ENCODE peak calls at places on chromosomes 1 and 21, in five cellular contexts. I, W, N, S and D are unnamed samples.

GRCh38 chr21:41878831-41879189 is 334 bp downstream of the PRDM15 start:
- DNase-seq in S (peak; percentile 67), N (peak; percentile 81), I (peak; percentile 89), W (peak; percentile 88), D (peak; percentile 69)

GRCh38 chr1:52662645-52663313 is 29.8 kb downstream of the SHISAL2A start:
- DNase-seq in I (peak; percentile 72), W (no peak), N (no peak), S (peak; percentile 81), D (peak; percentile 84)

GRCh38 chr1:189775343-189775742 is 702.3 kb downstream of the BRINP3 start:
- DNase-seq in N (no peak), S (no peak), W (no peak), I (peak; percentile 85), D (no peak)

GRCh38 chr1:3209201-3209600 is 140.2 kb downstream of the PRDM16 start:
- DNase-seq in W (no peak), S (no peak), I (no peak), N (no peak), D (no peak)

GRCh38 chr21:45542242-45542666 is at the start of gene SLC19A1:
- DNase-seq in W (peak; percentile 77), S (peak; percentile 54), I (peak; percentile 69), N (peak; percentile 40), D (peak; percentile 34)

GRCh38 chr1:58929667-58930325 is 145.9 kb upstream of the JUN start:
- DNase-seq in I (no peak), S (no peak), N (no peak), W (no peak), D (no peak)

GRCh38 chr1:167333703-167334102 is 113.0 kb downstream of the POU2F1 start:
- DNase-seq in W (no peak), S (no peak), I (no peak), N (no peak), D (no peak)

GRCh38 chr1:104266612-104267011 is 516.9 kb downstream of the AMY1C start:
- DNase-seq in N (no peak), S (no peak), W (no peak), I (no peak), D (no peak)

GRCh38 chr1:85366391-85366790 is 90.0 kb upstream of the BCL10 start:
- DNase-seq in I (peak; percentile 85), W (no peak), N (no peak), S (no peak), D (no peak)

GRCh38 chr1:110565565-110565964 is 40.6 kb downstream of the KCNA2 start:
- DNase-seq in N (no peak), I (no peak), S (no peak), W (no peak), D (no peak)

GRCh38 chr1:19385869-19386591 is 73.9 kb downstream of the SLC66A1 start:
- DNase-seq in W (peak; percentile 46), I (peak; percentile 85), S (no peak), N (peak; percentile 73), D (no peak)

GRCh38 chr1:221712776-221713431 is 29.0 kb downstream of the DUSP10 start:
- DNase-seq in N (no peak), S (no peak), I (no peak), W (no peak), D (no peak)

GRCh38 chr21:34602061-34602460 is 12.9 kb downstream of the RCAN1 start:
- DNase-seq in I (no peak), S (no peak), N (no peak), W (no peak), D (no peak)

GRCh38 chr1:18641005-18641941 is 10.6 kb downstream of the PAX7 start:
- DNase-seq in N (no peak), S (no peak), W (no peak), I (no peak), D (no peak)

GRCh38 chr1:185789846-185790735 is 55.9 kb downstream of the HMCN1 start:
- DNase-seq in I (peak; percentile 76), S (no peak), W (no peak), N (no peak), D (no peak)

GRCh38 chr1:109718495-109718894 is 6.4 kb downstream of the GSTM5 start:
- DNase-seq in S (no peak), I (no peak), W (no peak), N (no peak), D (no peak)

GRCh38 chr1:168497376-168497952 is 46.3 kb downstream of the XCL2 start:
- DNase-seq in N (no peak), S (no peak), I (no peak), W (no peak), D (no peak)

GRCh38 chr1:2099871-2100774 is 49.9 kb downstream of the PRKCZ start:
- DNase-seq in I (no peak), W (peak; percentile 2), N (no peak), S (no peak), D (no peak)

GRCh38 chr1:26998319-26999300 is 5.1 kb downstream of the TRNP1 start:
- DNase-seq in N (no peak), W (no peak), I (peak; percentile 44), S (no peak), D (peak; percentile 49)

GRCh38 chr1:22143065-22143514 is at the start of gene WNT4:
- DNase-seq in N (no peak), S (no peak), I (peak; percentile 33), W (peak; percentile 38), D (peak; percentile 62)

GRCh38 chr1:89780721-89781120 is 40.1 kb upstream of the LRRC8D start:
- DNase-seq in W (no peak), S (no peak), I (peak; percentile 47), N (no peak), D (no peak)

GRCh38 chr1:30525980-30526651 is 197.3 kb downstream of the MATN1 start:
- DNase-seq in I (peak; percentile 68), S (no peak), W (peak; percentile 71), N (peak; percentile 36), D (no peak)

GRCh38 chr1:3249236-3249845 is 180.3 kb downstream of the PRDM16 start:
- DNase-seq in S (peak; percentile 95), I (no peak), N (no peak), W (no peak), D (no peak)

GRCh38 chr1:170881268-170882265 is 53.8 kb upstream of the MROH9 start:
- DNase-seq in I (peak; percentile 69), W (no peak), S (peak; percentile 24), N (no peak), D (no peak)

GRCh38 chr1:230542054-230542453 is 100.2 kb upstream of the COG2 start:
- DNase-seq in S (no peak), I (peak; percentile 67), W (no peak), N (no peak), D (no peak)

GRCh38 chr1:41902125-41902524 is 16.6 kb downstream of the HIVEP3 start:
- DNase-seq in N (no peak), W (peak; percentile 29), I (peak; percentile 85), S (no peak), D (no peak)

GRCh38 chr1:237938553-237938952 is 47.8 kb upstream of the ZP4 start:
- DNase-seq in N (no peak), I (no peak), W (no peak), S (no peak), D (peak; percentile 53)

GRCh38 chr1:156102634-156103511 is 11.6 kb upstream of the LMNA start:
- DNase-seq in S (no peak), I (peak; percentile 54), N (no peak), W (no peak), D (no peak)

GRCh38 chr1:156103521-156103947 is 11.0 kb upstream of the LMNA start:
- DNase-seq in W (peak; percentile 61), S (no peak), I (peak; percentile 54), N (peak; percentile 70), D (no peak)

GRCh38 chr1:156100205-156100995 is 14.1 kb upstream of the LMNA start:
- DNase-seq in N (no peak), I (no peak), W (no peak), S (no peak), D (no peak)

GRCh38 chr1:156104065-156104810 is 10.3 kb upstream of the LMNA start:
- DNase-seq in W (peak; percentile 63), N (peak; percentile 84), I (peak; percentile 92), S (no peak), D (peak; percentile 69)

GRCh38 chr1:156101880-156102279 is 12.6 kb upstream of the LMNA start:
- DNase-seq in S (no peak), W (peak; percentile 47), I (no peak), N (no peak), D (no peak)
- H3K4me1 ChIP-seq in S (peaks cover 39% of the 10 kb centered on the region), W (peaks cover 41% of the 10 kb centered on the region), I (peaks cover 37% of the 10 kb centered on the region), N (peaks cover 11% of the 10 kb centered on the region), D (peaks cover 10% of the 10 kb centered on the region)

GRCh38 chr1:156905176-156905575 is 11.7 kb downstream of the PEAR1 start:
- DNase-seq in S (no peak), N (no peak), I (no peak), W (no peak), D (no peak)

GRCh38 chr1:156903328-156904091 is 10.0 kb downstream of the PEAR1 start:
- DNase-seq in N (no peak), I (no peak), S (no peak), W (no peak), D (no peak)

GRCh38 chr1:156901966-156902922 is 8.7 kb downstream of the PEAR1 start:
- DNase-seq in S (no peak), W (no peak), N (no peak), I (no peak), D (no peak)

GRCh38 chr1:156906206-156906910 is 12.8 kb downstream of the PEAR1 start:
- DNase-seq in W (no peak), I (no peak), N (no peak), S (no peak), D (no peak)

DNA sequence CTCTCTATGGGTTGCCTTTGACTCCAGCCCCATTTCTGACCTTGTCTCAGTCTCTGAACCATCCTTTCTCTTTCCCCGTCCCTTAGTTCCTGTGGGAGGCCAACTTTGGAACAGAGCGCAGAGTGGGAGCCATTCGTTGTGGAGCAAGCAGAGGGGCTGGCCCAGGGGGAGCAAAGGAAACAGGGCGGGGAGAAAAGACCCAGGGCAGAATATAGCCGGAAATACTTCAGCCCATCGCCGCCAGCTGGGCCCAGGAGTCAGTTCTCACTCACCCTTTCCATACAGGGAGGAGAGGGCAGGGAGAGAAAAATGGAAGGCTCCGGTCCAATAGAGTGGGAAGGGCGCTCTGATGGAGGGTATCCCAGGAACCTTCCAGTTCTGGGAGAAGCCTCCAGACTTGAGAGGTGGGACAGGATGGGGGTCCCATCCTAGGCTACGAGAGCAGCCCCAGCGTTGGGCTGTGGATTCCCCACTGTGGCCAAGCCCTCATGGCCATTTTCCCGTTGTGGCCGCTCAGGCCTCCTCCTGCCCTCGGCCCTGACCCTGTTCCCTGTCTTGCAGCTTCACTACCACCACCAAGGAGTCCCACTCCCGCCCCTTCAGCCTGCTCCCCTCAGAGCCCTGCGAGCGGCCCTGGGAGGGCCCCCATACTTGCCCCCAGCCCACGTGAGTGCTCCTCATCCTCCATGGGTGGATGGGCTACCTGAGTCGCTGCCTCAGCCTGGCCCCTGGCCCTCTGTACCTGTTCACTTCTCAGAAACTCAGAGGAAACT is 10.9 kb downstream of the PEAR1 start:
- DNase-seq in W (no peak), N (no peak), S (no peak), I (no peak), D (no peak)
- H3K4me1 ChIP-seq in W (peaks cover 12% of the 10 kb centered on the region), N (no peaks in the 10 kb centered on the region), S (no peaks in the 10 kb centered on the region), I (no peaks in the 10 kb centered on the region), D (no peaks in the 10 kb centered on the region)

DNA sequence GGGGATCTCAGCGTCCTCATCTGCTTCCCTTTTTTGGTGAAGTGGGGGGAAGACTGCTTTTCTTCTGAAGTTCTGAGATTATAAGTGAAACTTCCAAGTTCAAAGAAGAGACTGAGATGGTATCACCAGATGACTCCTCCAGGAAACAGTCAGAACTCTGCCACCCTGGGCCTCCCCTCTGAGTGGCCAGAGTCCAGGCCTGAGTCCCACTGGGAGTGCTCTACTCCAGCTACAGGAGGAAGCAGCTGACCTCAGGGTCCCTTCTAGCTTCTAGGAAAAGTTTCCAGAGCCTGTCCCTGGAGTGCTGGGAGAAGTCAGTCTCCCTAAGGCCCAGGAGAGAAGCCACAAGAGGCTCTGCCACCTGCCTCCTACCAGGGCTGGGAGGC is 104.7 kb downstream of the CASZ1 start:
- DNase-seq in W (no peak), I (no peak), S (no peak), N (no peak), D (no peak)
- H3K4me1 ChIP-seq in W (peaks cover 80% of the 10 kb centered on the region), I (peaks cover 47% of the 10 kb centered on the region), S (peaks cover 6% of the 10 kb centered on the region), N (no peaks in the 10 kb centered on the region), D (no peaks in the 10 kb centered on the region)

GRCh38 chr1:240244968-240245628 is 153.4 kb downstream of the FMN2 start:
- DNase-seq in I (no peak), W (no peak), N (no peak), S (no peak), D (no peak)
- H3K4me1 ChIP-seq in I (peaks cover 20% of the 10 kb centered on the region), W (no peaks in the 10 kb centered on the region), N (no peaks in the 10 kb centered on the region), S (no peaks in the 10 kb centered on the region), D (no peaks in the 10 kb centered on the region)